ENCODE peak calls at places on chromosome 12, in five cellular contexts. One of them, this sample, is unnamed.

GRCh38 chr12:112979281-112979680 is 962 bp downstream of the OAS2 start:
- DNase-seq in NCI-H1694: no peak
- DNase-seq in fibroblast of lung: no peak
- DNase-seq in fibroblast of pulmonary artery: no peak
- DNase-seq in GM23248: no peak
- DNase-seq in this sample: no peak

GRCh38 chr12:52362118-52362726 is 5.1 kb downstream of the KRT85 start:
- DNase-seq in fibroblast of pulmonary artery: no peak
- DNase-seq in fibroblast of lung: no peak
- DNase-seq in GM23248: no peak
- DNase-seq in NCI-H1694: no peak
- DNase-seq in this sample: no peak

GRCh38 chr12:46404225-46404631 is 31.7 kb upstream of the SLC38A2 start:
- DNase-seq in NCI-H1694: no peak
- DNase-seq in GM23248: peak
- DNase-seq in fibroblast of pulmonary artery: peak
- DNase-seq in fibroblast of lung: peak
- DNase-seq in this sample: peak

GRCh38 chr12:12194206-12194605 is 72.6 kb downstream of the LRP6 start:
- DNase-seq in GM23248: peak
- DNase-seq in fibroblast of lung: peak
- DNase-seq in NCI-H1694: no peak
- DNase-seq in fibroblast of pulmonary artery: no peak
- DNase-seq in this sample: no peak

GRCh38 chr12:110253176-110253575 is 27.9 kb upstream of the ATP2A2 start:
- DNase-seq in fibroblast of lung: peak
- DNase-seq in fibroblast of pulmonary artery: peak
- DNase-seq in GM23248: peak
- DNase-seq in NCI-H1694: no peak
- DNase-seq in this sample: no peak

GRCh38 chr12:47820631-47821345 is 1.1 kb upstream of the HDAC7 start:
- DNase-seq in fibroblast of pulmonary artery: peak
- DNase-seq in GM23248: peak
- DNase-seq in NCI-H1694: no peak
- DNase-seq in fibroblast of lung: peak
- DNase-seq in this sample: peak

GRCh38 chr12:107360472-107360871 is 267.1 kb upstream of the CRY1 start:
- DNase-seq in fibroblast of pulmonary artery: no peak
- DNase-seq in GM23248: no peak
- DNase-seq in NCI-H1694: no peak
- DNase-seq in fibroblast of lung: no peak
- DNase-seq in this sample: no peak

GRCh38 chr12:94841904-94842610 is 161.4 kb downstream of the NDUFA12 start:
- DNase-seq in GM23248: no peak
- DNase-seq in NCI-H1694: no peak
- DNase-seq in fibroblast of lung: no peak
- DNase-seq in fibroblast of pulmonary artery: no peak
- DNase-seq in this sample: no peak

GRCh38 chr12:6370576-6370935 is 4.8 kb downstream of the SCNN1A start:
- DNase-seq in GM23248: no peak
- DNase-seq in fibroblast of lung: no peak
- DNase-seq in fibroblast of pulmonary artery: no peak
- DNase-seq in NCI-H1694: no peak
- DNase-seq in this sample: no peak

GRCh38 chr12:2893007-2893406 is 2.3 kb downstream of the TULP3 start:
- DNase-seq in NCI-H1694: no peak
- DNase-seq in GM23248: peak
- DNase-seq in fibroblast of lung: peak
- DNase-seq in fibroblast of pulmonary artery: peak
- DNase-seq in this sample: peak

GRCh38 chr12:100840748-100841147 is 46.2 kb downstream of the ANO4 start:
- DNase-seq in NCI-H1694: no peak
- DNase-seq in GM23248: no peak
- DNase-seq in fibroblast of pulmonary artery: no peak
- DNase-seq in fibroblast of lung: no peak
- DNase-seq in this sample: no peak

GRCh38 chr12:55842681-55843429 is at the start of gene MMP19:
- DNase-seq in GM23248: peak
- DNase-seq in fibroblast of pulmonary artery: peak
- DNase-seq in NCI-H1694: no peak
- DNase-seq in fibroblast of lung: peak
- DNase-seq in this sample: no peak

GRCh38 chr12:43293396-43293795 is 258.6 kb downstream of the ADAMTS20 start:
- DNase-seq in NCI-H1694: no peak
- DNase-seq in fibroblast of pulmonary artery: peak
- DNase-seq in fibroblast of lung: no peak
- DNase-seq in GM23248: no peak
- DNase-seq in this sample: no peak

GRCh38 chr12:63989301-63989845 is 144.9 kb downstream of the SRGAP1 start:
- DNase-seq in NCI-H1694: no peak
- DNase-seq in GM23248: peak
- DNase-seq in fibroblast of lung: peak
- DNase-seq in fibroblast of pulmonary artery: peak
- DNase-seq in this sample: no peak